ENCODE peak calls at places on chromosomes 11 and 22, in four cellular contexts. U, G, C and F are unnamed samples.
A peak's percentile ranks its signal among the peaks of the same experiment; 100 is the strongest.

GRCh38 chr11:76391039-76391438 is 9.9 kb downstream of the GVQW3 start:
- DNase-seq in U (no peak), G (no peak), C (no peak), F (no peak)

GRCh38 chr22:47259990-47260389 is 497.5 kb downstream of the TBC1D22A start:
- DNase-seq in U (no peak), G (no peak), C (no peak), F (no peak)

GRCh38 chr22:33467718-33468117 is 409.5 kb upstream of the SYN3 start:
- DNase-seq in U (peak; percentile 51), G (no peak), C (no peak), F (peak; percentile 26)

GRCh38 chr22:29260031-29260560 is 7.7 kb downstream of the RHBDD3 start:
- DNase-seq in U (peak; percentile 49), G (no peak), C (no peak), F (no peak)

GRCh38 chr11:112608466-112608865 is 347.8 kb upstream of the PLET1 start:
- DNase-seq in U (no peak), G (no peak), C (no peak), F (no peak)

GRCh38 chr11:75491465-75491864 is 34.3 kb downstream of the GDPD5 start:
- DNase-seq in U (no peak), G (no peak), C (no peak), F (no peak)

GRCh38 chr11:111097191-111097590 is 148.3 kb upstream of the POU2AF2 start:
- DNase-seq in U (peak; percentile 85), G (peak; percentile 75), C (no peak), F (peak; percentile 63)

GRCh38 chr22:37827056-37827455 is 3.9 kb downstream of the GALR3 start:
- DNase-seq in U (peak; percentile 87), G (no peak), C (no peak), F (no peak)

GRCh38 chr11:66579017-66579606 is 10.7 kb upstream of the CTSF start:
- DNase-seq in U (peak; percentile 94), G (peak; percentile 75), C (peak; percentile 90), F (peak; percentile 82)